ENCODE peak calls at places on chromosomes 5 and 9, in eight cellular contexts. E, W, T, A, Z, Y, D and P are unnamed samples.

GRCh38 chr5:83589786-83590185 is 118.2 kb downstream of the VCAN start:
- DNase-seq in Y (no peak), D (peak), Z (no peak), W (no peak), T (no peak), E (no peak), A (no peak), P (no peak)

GRCh38 chr9:89679581-89679980 is 74.8 kb downstream of the GADD45G start:
- DNase-seq in W (no peak), Y (no peak), A (no peak), T (no peak), Z (no peak), E (peak), D (no peak), P (no peak)

GRCh38 chr9:79610019-79610760 is 38.4 kb downstream of the TLE4 start:
- DNase-seq in T (no peak), E (peak), Z (no peak), Y (no peak), D (no peak), A (no peak), W (no peak), P (no peak)

GRCh38 chr9:16726023-16726422 is 144.4 kb downstream of the BNC2 start:
- DNase-seq in A (no peak), Y (no peak), D (no peak), W (no peak), E (no peak), T (no peak), Z (no peak), P (no peak)

GRCh38 chr5:98397081-98397480 is 376.4 kb upstream of the RGMB start:
- DNase-seq in E (no peak), T (no peak), W (no peak), A (no peak), D (no peak), Y (no peak), Z (no peak), P (no peak)

GRCh38 chr5:64632251-64632650 is 58.1 kb upstream of the SHISAL2B start:
- DNase-seq in E (no peak), W (no peak), Z (no peak), Y (no peak), A (no peak), D (peak), T (no peak), P (no peak)

GRCh38 chr5:151058301-151058700 is 22.5 kb downstream of the TNIP1 start:
- DNase-seq in A (no peak), Y (no peak), W (no peak), E (no peak), T (no peak), Z (no peak), D (no peak), P (no peak)

GRCh38 chr5:72307573-72307967 is 12.5 kb downstream of the MRPS27 start:
- DNase-seq in T (no peak), W (no peak), A (no peak), Z (no peak), Y (no peak), E (no peak), D (no peak), P (no peak)

GRCh38 chr5:177256296-177256695 is 47.2 kb downstream of the RAB24 start:
- DNase-seq in E (no peak), W (peak), A (no peak), T (no peak), Z (no peak), Y (no peak), D (no peak), P (no peak)

GRCh38 chr9:93108301-93109041 is 12.5 kb downstream of the CARD19 start:
- DNase-seq in Z (peak), A (peak), Y (no peak), E (no peak), D (no peak), T (no peak), W (peak), P (no peak)

GRCh38 chr9:129451089-129451656 is 169.7 kb downstream of the C9orf50 start:
- DNase-seq in Y (no peak), D (no peak), Z (no peak), T (no peak), A (no peak), W (no peak), E (no peak), P (no peak)

GRCh38 chr9:101428909-101429308 is 6.7 kb downstream of the ALDOB start:
- DNase-seq in Y (no peak), E (no peak), Z (no peak), D (no peak), T (no peak), W (no peak), A (no peak), P (no peak)

GRCh38 chr5:95284512-95285405 is at the start of gene MCTP1:
- DNase-seq in Z (no peak), W (peak), E (peak), Y (no peak), T (no peak), A (no peak), D (peak), P (no peak)

GRCh38 chr5:66247176-66247960 is 103.3 kb downstream of the SREK1 start:
- DNase-seq in Y (no peak), A (no peak), Z (no peak), W (no peak), T (no peak), D (no peak), E (no peak), P (no peak)

GRCh38 chr9:35553670-35554543 is 51.2 kb upstream of the TESK1 start:
- DNase-seq in A (peak), D (peak), W (no peak), E (peak), Z (peak), Y (no peak), T (no peak), P (peak)

GRCh38 chr5:137880313-137880712 is 8.9 kb upstream of the PKD2L2 start:
- DNase-seq in D (no peak), A (no peak), E (no peak), T (no peak), W (no peak), Y (no peak), Z (no peak), P (no peak)

GRCh38 chr9:70517926-70518325 is 103.5 kb upstream of the KLF9 start:
- DNase-seq in T (no peak), D (no peak), E (no peak), Y (no peak), Z (no peak), A (no peak), W (no peak), P (no peak)

GRCh38 chr9:73869261-73869660 is 627.9 kb upstream of the RORB start:
- DNase-seq in D (no peak), W (no peak), Y (peak), Z (no peak), E (no peak), A (no peak), T (no peak), P (no peak)

GRCh38 chr5:119037496-119038215 is 33.2 kb upstream of the DMXL1 start:
- DNase-seq in Y (no peak), E (no peak), W (no peak), A (no peak), T (no peak), D (no peak), Z (no peak), P (no peak)

GRCh38 chr9:99296375-99296951 is 74.4 kb downstream of the SEC61B start:
- DNase-seq in Z (peak), E (peak), Y (peak), W (peak), T (no peak), D (no peak), A (no peak), P (peak)

GRCh38 chr9:134793281-134793680 is 87.3 kb upstream of the FCN2 start:
- DNase-seq in E (no peak), W (no peak), Y (no peak), Z (no peak), T (no peak), A (no peak), D (no peak), P (no peak)

GRCh38 chr9:76905984-76906861 is at the start of gene PRUNE2:
- DNase-seq in A (peak), Z (no peak), W (peak), E (peak), D (peak), Y (no peak), T (no peak), P (peak)

GRCh38 chr5:123116063-123116462 is 27.0 kb downstream of the PRDM6 start:
- DNase-seq in Z (no peak), E (no peak), T (no peak), Y (no peak), A (no peak), D (no peak), W (no peak), P (no peak)

GRCh38 chr5:34804913-34805312 is 34.1 kb upstream of the TTC23L start:
- DNase-seq in W (no peak), Z (no peak), Y (no peak), T (no peak), E (no peak), A (no peak), D (no peak), P (no peak)

GRCh38 chr9:115642285-115642684 is 511.3 kb upstream of the PAPPA start:
- DNase-seq in A (no peak), Z (no peak), Y (no peak), W (no peak), E (no peak), D (no peak), T (no peak), P (no peak)

GRCh38 chr5:57412680-57413079 is 69.9 kb downstream of the ACTBL2 start:
- DNase-seq in E (no peak), Y (no peak), D (no peak), Z (no peak), T (no peak), W (no peak), A (no peak), P (no peak)

GRCh38 chr5:154044585-154044984 is 5.8 kb downstream of the MFAP3 start:
- DNase-seq in A (no peak), T (no peak), Y (no peak), Z (no peak), E (no peak), D (no peak), W (no peak), P (no peak)